ENCODE peak calls at places on chromosomes 16 and 17, in eight cellular contexts. U is breast epithelium, J is fibroblast of the aortic adventitia, R is OCI-LY7, Z is A549, F is neural crest cell, C is nephron progenitor cell, L is AG04450. G is an unnamed sample.

GRCh38 chr17:38914741-38915638 is 10.4 kb upstream of the LASP1NB start:
- DNase-seq in C (peak), L (no peak), Z (peak), U (peak), J (no peak), R (no peak), F (no peak), G (no peak)

GRCh38 chr16:508884-509736 is 18.4 kb upstream of the CAPN15 start:
- DNase-seq in F (no peak), U (no peak), R (no peak), Z (no peak), C (no peak), J (no peak), L (no peak), G (no peak)

GRCh38 chr17:40180694-40181093 is 3.4 kb downstream of the RAPGEFL1 start:
- DNase-seq in R (no peak), J (no peak), C (no peak), L (no peak), Z (no peak), F (no peak), U (no peak), G (no peak)

GRCh38 chr17:42750730-42751356 is 6.0 kb upstream of the EZH1 start:
- DNase-seq in F (no peak), L (no peak), U (no peak), R (no peak), Z (no peak), C (no peak), J (no peak), G (no peak)

GRCh38 chr16:67897231-67897630 is 4.2 kb downstream of the PSKH1 start:
- DNase-seq in F (no peak), L (no peak), C (no peak), R (no peak), U (no peak), J (peak), Z (no peak), G (no peak)

GRCh38 chr16:82044585-82044911 is 9.5 kb downstream of the HSD17B2 start:
- DNase-seq in C (no peak), J (no peak), F (no peak), Z (no peak), L (no peak), U (no peak), R (no peak), G (no peak)

GRCh38 chr16:57178793-57179212 is 7.0 kb downstream of the PSME3IP1 start:
- DNase-seq in U (no peak), Z (no peak), F (no peak), R (no peak), L (no peak), C (no peak), J (no peak), G (no peak)

GRCh38 chr17:30942311-30943079 is 20.8 kb downstream of the ADAP2 start:
- DNase-seq in F (no peak), R (no peak), C (no peak), Z (no peak), J (no peak), U (no peak), L (no peak), G (no peak)

GRCh38 chr17:9643611-9644010 is 1.7 kb upstream of the USP43 start:
- DNase-seq in F (no peak), L (no peak), U (no peak), C (no peak), J (no peak), Z (no peak), R (no peak), G (no peak)

GRCh38 chr17:57481901-57482300 is 225.6 kb downstream of the MSI2 start:
- DNase-seq in F (no peak), R (no peak), J (peak), C (no peak), L (peak), Z (peak), U (no peak), G (no peak)

GRCh38 chr16:77686385-77686784 is 35.9 kb upstream of the NUDT7 start:
- DNase-seq in C (no peak), F (no peak), R (no peak), L (no peak), U (no peak), Z (no peak), J (no peak), G (no peak)

GRCh38 chr17:82849076-82849945 is 9.5 kb upstream of the ZNF750 start:
- DNase-seq in F (no peak), C (no peak), Z (no peak), J (no peak), U (no peak), R (no peak), L (no peak), G (no peak)

GRCh38 chr17:49986396-49987289 is 8.4 kb downstream of the DLX3 start:
- DNase-seq in F (no peak), U (peak), R (no peak), Z (no peak), C (no peak), L (no peak), J (no peak), G (no peak)

GRCh38 chr16:23072084-23072599 is 77.1 kb downstream of the USP31 start:
- DNase-seq in J (peak), R (no peak), F (no peak), L (peak), U (peak), C (no peak), Z (peak), G (no peak)

GRCh38 chr17:55433029-55433628 is 11.5 kb upstream of the MMD start:
- DNase-seq in L (no peak), J (no peak), F (no peak), C (no peak), U (no peak), Z (peak), R (no peak), G (no peak)

GRCh38 chr17:35807371-35808144 is 1.7 kb upstream of the TAF15 start:
- DNase-seq in C (no peak), L (no peak), Z (no peak), F (no peak), R (no peak), U (no peak), J (peak), G (no peak)

GRCh38 chr17:79948406-79948917 is 87.2 kb downstream of the TBC1D16 start:
- DNase-seq in F (no peak), Z (no peak), U (peak), C (no peak), L (no peak), J (no peak), R (no peak), G (no peak)
- TF ChIP-seq CTCF in F (no peak), Z (no peak), U (no peak), C (no peak), L (no peak), J (no peak), R (no peak), G (no peak)

GRCh38 chr16:12558641-12559040 is 245.0 kb downstream of the CPPED1 start:
- DNase-seq in J (no peak), F (no peak), R (peak), C (no peak), L (no peak), Z (no peak), U (no peak), G (no peak)
- TF ChIP-seq CTCF in J (no peak), F (no peak), R (peak), C (no peak), L (no peak), Z (no peak), U (no peak), G (no peak)

DNA sequence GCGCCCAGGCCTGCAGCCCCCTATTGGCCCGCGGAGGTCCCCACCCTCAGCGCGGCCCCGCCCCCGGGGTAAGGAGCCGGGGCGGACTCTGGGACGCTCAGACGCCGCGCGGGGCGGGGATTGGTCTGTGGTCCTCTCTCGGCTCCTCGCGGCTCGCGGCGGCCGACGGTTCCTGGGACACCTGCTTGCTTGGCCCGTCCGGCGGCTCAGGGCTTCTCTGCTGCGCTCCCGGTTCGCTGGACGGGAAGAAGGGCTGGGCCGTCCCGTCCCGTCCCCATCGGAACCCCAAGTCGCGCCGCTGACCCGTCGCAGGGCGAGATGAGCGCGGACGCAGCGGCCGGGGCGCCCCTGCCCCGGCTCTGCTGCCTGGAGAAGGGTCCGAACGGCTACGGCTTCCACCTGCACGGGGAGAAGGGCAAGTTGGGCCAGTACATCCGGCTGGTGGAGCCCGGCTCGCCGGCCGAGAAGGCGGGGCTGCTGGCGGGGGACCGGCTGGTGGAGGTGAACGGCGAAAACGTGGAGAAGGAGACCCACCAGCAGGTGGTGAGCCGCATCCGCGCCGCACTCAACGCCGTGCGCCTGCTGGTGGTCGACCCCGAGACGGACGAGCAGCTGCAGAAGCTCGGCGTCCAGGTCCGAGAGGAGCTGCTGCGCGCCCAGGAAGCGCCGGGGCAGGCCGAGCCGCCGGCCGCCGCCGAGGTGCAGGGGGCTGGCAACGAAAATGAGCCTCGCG is at the start of gene NHERF1:
- DNase-seq in C (peak), L (peak), Z (peak), J (peak), R (peak), F (peak), U (peak), G (peak)
- TF ChIP-seq CTCF in C (peak), L (peak), Z (no peak), J (peak), R (peak), F (peak), U (no peak), G (no peak)

DNA sequence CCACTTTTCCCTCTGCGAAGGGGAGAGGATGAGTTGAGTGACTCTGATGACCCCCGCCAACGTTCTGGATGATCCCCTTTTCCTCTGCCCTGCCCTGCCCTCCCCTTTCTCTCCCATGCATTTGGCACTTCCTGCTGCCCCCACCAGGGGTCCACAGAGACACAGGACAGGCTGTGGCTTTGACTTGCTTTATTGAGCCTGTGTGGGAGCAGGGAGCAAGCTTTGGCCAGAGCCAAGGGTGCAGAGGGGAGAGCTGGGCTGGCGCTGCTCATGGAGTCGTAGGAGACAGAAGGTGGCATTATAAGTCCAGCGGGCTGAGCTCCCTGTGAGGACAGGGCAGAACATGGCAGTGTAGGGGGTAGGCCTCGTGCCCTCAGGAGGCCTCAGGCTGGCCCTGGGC is 1.6 kb downstream of the PPY start:
- DNase-seq in C (peak), L (no peak), J (peak), U (no peak), Z (peak), R (peak), F (peak), G (no peak)
- TF ChIP-seq CTCF in C (peak), L (peak), J (peak), U (no peak), Z (peak), R (peak), F (peak), G (peak)

DNA sequence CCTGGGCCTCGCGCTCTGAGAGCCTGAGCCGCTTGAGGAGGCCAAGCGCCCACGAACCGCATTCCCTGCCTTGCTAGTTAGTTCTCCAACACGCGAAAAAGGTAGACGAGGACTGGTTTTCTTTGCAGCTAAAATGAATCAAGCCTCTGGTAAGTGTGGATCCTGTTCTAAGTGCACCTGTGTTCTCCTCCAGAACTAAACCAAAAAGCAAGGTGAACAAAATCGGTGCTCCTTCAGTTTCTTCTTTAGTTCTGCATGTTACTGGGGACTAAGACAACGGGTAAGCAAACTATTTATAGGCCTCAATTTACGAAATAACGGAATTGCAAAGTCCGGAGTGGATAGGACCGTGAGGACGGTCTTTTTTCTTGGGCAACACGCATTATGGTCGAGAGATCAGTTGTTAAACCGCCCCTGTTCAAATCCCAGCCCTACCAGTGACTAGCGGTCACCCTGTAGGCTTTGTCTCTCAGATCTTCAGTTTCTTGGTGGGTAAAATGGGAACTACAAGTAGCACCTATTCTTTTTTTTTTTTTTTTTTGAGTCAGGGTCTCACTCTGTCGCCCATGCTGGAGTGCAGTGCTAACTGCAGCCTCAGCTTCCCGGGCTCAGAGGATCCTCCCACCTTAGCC is 993 bp upstream of the ANKRD11 start:
- DNase-seq in U (no peak), R (peak), Z (peak), L (no peak), J (peak), F (no peak), C (no peak), G (no peak)
- TF ChIP-seq CTCF in U (no peak), R (peak), Z (no peak), L (peak), J (peak), F (peak), C (peak), G (no peak)

GRCh38 chr17:61756561-61756960 is 106.8 kb downstream of the BRIP1 start:
- DNase-seq in U (no peak), C (no peak), F (no peak), R (no peak), Z (no peak), L (no peak), J (no peak), G (no peak)
- TF ChIP-seq CTCF in U (no peak), C (no peak), F (no peak), R (no peak), Z (no peak), L (peak), J (no peak), G (no peak)

GRCh38 chr17:81843713-81844326 is 9.0 kb upstream of the PPP1R27 start:
- DNase-seq in C (no peak), F (no peak), L (no peak), R (no peak), Z (no peak), U (no peak), J (no peak), G (no peak)

GRCh38 chr17:81844327-81844851 is 9.5 kb upstream of the PPP1R27 start:
- DNase-seq in R (no peak), F (no peak), U (no peak), L (no peak), J (no peak), Z (no peak), C (no peak), G (no peak)

GRCh38 chr17:81844887-81845286 is 10.0 kb upstream of the PPP1R27 start:
- DNase-seq in C (no peak), L (no peak), U (no peak), F (no peak), Z (no peak), R (no peak), J (no peak), G (no peak)

GRCh38 chr17:81845881-81846742 is 11.3 kb upstream of the PPP1R27 start:
- DNase-seq in C (no peak), U (no peak), L (no peak), Z (no peak), J (no peak), F (no peak), R (no peak), G (no peak)

DNA sequence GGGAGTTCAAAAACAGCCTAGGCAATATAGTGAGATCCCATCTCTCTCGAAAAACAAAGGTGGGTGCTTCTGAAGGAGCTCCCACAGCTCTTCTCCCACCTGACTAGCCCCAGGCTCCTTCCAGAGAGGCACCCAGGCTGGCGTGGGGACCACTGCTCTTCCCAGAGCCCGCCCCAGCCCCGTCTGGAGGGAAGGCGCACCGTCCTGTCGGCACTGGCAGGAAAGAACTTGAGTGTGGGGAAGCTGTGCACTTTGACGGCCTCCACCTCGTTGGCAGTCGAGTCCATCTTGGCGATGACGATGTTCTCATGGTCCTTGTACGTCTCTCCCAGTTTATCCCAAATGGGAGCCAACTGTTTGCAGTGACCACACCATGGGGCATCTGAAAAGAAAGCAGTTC is 10.5 kb upstream of the PPP1R27 start:
- DNase-seq in J (no peak), L (no peak), F (no peak), U (no peak), Z (no peak), C (no peak), R (no peak), G (no peak)
- TF ChIP-seq CTCF in J (no peak), L (no peak), F (no peak), U (no peak), Z (no peak), C (no peak), R (no peak), G (no peak)